ENCODE peak calls at places on chromosomes 13 and 19, in seven cellular contexts. Z, U, G, I, H, N and D are unnamed samples. For H3K36me3, the result is how much of the 10 kb centered on the place peaks cover.

GRCh38 chr13:72983085-72983768 is 75.6 kb upstream of the KLF5 start:
- DNase-seq in Z (no peak), U (no peak), G (peak), I (no peak), H (no peak), N (peak), D (no peak)

GRCh38 chr13:68927387-68928026 is 1180.1 kb upstream of the ATXN8OS start:
- DNase-seq in Z (peak), U (peak), G (no peak), I (no peak), H (no peak), N (no peak), D (no peak)

GRCh38 chr13:33838567-33839131 is 20.7 kb downstream of the RFC3 start:
- DNase-seq in Z (no peak), U (no peak), G (no peak), I (no peak), H (no peak), N (peak), D (no peak)

GRCh38 chr13:70634893-70635292 is 526.6 kb upstream of the KLHL1 start:
- DNase-seq in Z (no peak), U (no peak), G (no peak), I (no peak), H (no peak), N (no peak), D (no peak)

GRCh38 chr13:52850396-52851152 is 2.1 kb upstream of the PCDH8 start:
- DNase-seq in Z (peak), U (no peak), G (peak), I (peak), H (peak), N (peak), D (no peak)

GRCh38 chr19:10797541-10798256 is 38.3 kb downstream of the TMED1 start:
- DNase-seq in Z (no peak), U (no peak), G (no peak), I (peak), H (no peak), N (no peak), D (no peak)

GRCh38 chr13:33186851-33187250 is 98.7 kb downstream of the STARD13 start:
- DNase-seq in Z (no peak), U (peak), G (no peak), I (no peak), H (no peak), N (peak), D (no peak)

GRCh38 chr19:1313695-1314613 is 28.3 kb downstream of the EFNA2 start:
- DNase-seq in Z (no peak), U (no peak), G (no peak), I (no peak), H (no peak), N (no peak), D (no peak)

GRCh38 chr13:35891973-35892441 is 239.2 kb downstream of the DCLK1 start:
- DNase-seq in Z (no peak), U (peak), G (no peak), I (no peak), H (no peak), N (peak), D (no peak)

GRCh38 chr19:650121-650520 is 10.4 kb downstream of the FGF22 start:
- DNase-seq in Z (no peak), U (no peak), G (no peak), I (no peak), H (no peak), N (no peak), D (no peak)

GRCh38 chr19:58479303-58479702 is 3.2 kb downstream of the ZNF446 start:
- DNase-seq in Z (no peak), U (no peak), G (no peak), I (no peak), H (no peak), N (no peak), D (no peak)

GRCh38 chr19:58479736-58480480 is 3.8 kb downstream of the ZNF446 start:
- DNase-seq in Z (no peak), U (no peak), G (no peak), I (no peak), H (no peak), N (no peak), D (no peak)

GRCh38 chr19:58482372-58482771 is 6.2 kb downstream of the ZNF446 start:
- DNase-seq in Z (no peak), U (no peak), G (no peak), I (no peak), H (no peak), N (no peak), D (peak)

GRCh38 chr19:58480481-58480830 is 4.3 kb downstream of the ZNF446 start:
- DNase-seq in Z (no peak), U (no peak), G (no peak), I (no peak), H (no peak), N (no peak), D (no peak)

DNA sequence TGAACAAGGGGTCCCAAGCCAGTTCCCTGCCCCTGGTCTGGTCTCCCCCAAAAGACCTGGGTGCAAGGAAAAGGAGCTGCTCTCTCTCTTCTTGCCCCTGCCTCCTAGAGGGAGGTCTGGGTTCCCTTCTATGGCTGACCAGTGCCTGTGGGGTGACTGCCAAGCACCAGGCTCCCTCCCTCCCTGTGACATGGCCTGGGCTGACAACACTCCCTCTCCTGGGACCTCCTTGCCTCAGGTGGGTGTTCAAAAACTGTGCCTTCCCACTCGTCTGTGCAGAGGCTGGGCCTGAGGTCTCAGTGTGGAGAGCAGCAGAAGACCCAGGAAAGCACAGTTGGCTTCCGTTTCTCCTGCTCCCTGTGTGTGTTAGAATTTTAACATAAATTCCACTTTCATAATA is 4.7 kb downstream of the ZNF446 start:
- DNase-seq in Z (no peak), U (no peak), G (no peak), I (no peak), H (no peak), N (no peak), D (no peak)
- H3K36me3 ChIP-seq in Z (under half), U (under half), G (under half), I (under half), H (under half), N (under half), D (under half)

GRCh38 chr19:48452656-48453480 is 2.5 kb upstream of the KCNJ14 start:
- DNase-seq in Z (no peak), U (no peak), G (no peak), I (no peak), H (no peak), N (no peak), D (no peak)
- H3K36me3 ChIP-seq in Z (under half), U (under half), G (under half), I (half or more), H (under half), N (under half), D (half or more)

GRCh38 chr19:2434267-2434666 is 6.9 kb upstream of the TIMM13 start:
- DNase-seq in Z (no peak), U (no peak), G (no peak), I (no peak), H (no peak), N (no peak), D (no peak)

GRCh38 chr19:2434721-2435265 is 7.4 kb upstream of the TIMM13 start:
- DNase-seq in Z (no peak), U (no peak), G (no peak), I (no peak), H (no peak), N (no peak), D (no peak)

GRCh38 chr19:2436926-2437325 is 9.5 kb upstream of the TIMM13 start:
- DNase-seq in Z (no peak), U (no peak), G (no peak), I (no peak), H (no peak), N (no peak), D (no peak)

GRCh38 chr19:2438178-2438577 is 10.8 kb upstream of the TIMM13 start:
- DNase-seq in Z (no peak), U (no peak), G (no peak), I (no peak), H (no peak), N (no peak), D (no peak)

GRCh38 chr19:2436384-2436783 is 9.0 kb upstream of the TIMM13 start:
- DNase-seq in Z (no peak), U (no peak), G (no peak), I (no peak), H (no peak), N (no peak), D (no peak)
- H3K36me3 ChIP-seq in Z (under half), U (under half), G (under half), I (under half), H (under half), N (under half), D (half or more)

GRCh38 chr13:39365879-39366278 is 237.1 kb downstream of the LHFPL6 start:
- DNase-seq in Z (no peak), U (no peak), G (no peak), I (no peak), H (no peak), N (no peak), D (no peak)
- H3K36me3 ChIP-seq in Z (under half), U (under half), G (under half), I (under half), H (under half), N (under half), D (under half)

GRCh38 chr19:38377052-38377451 is 2.7 kb downstream of the PSMD8 start:
- DNase-seq in Z (no peak), U (no peak), G (no peak), I (no peak), H (no peak), N (no peak), D (no peak)
- H3K36me3 ChIP-seq in Z (under half), U (under half), G (under half), I (under half), H (under half), N (under half), D (half or more)

GRCh38 chr13:66665991-66666390 is 564.1 kb downstream of the PCDH9 start:
- DNase-seq in Z (no peak), U (no peak), G (no peak), I (no peak), H (peak), N (peak), D (no peak)
- H3K36me3 ChIP-seq in Z (under half), U (under half), G (under half), I (under half), H (under half), N (under half), D (under half)

GRCh38 chr13:100625447-100625846 is 36.9 kb upstream of the GGACT start:
- DNase-seq in Z (no peak), U (no peak), G (no peak), I (no peak), H (no peak), N (no peak), D (no peak)
- H3K36me3 ChIP-seq in Z (under half), U (under half), G (under half), I (under half), H (under half), N (under half), D (half or more)

DNA sequence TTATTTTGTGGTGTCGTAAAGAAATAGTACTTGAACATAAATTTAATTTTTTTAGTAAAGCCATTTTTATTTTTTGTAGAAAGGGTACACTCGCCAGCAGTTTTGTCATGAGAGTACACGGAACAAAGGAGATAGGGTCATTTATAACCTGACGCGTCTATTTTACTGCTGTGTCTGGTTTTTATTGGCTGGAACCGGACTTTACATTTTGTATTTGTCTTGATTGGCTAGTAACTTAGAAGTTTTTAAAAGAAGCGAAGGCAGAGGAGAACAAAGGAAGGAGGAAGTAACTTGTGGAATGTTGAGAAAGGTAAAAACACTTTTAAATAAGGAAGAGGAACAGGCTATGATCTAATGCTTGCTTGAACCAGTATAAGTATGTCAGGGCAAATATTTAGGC is 43.5 kb downstream of the TRPM4 start:
- DNase-seq in Z (no peak), U (no peak), G (no peak), I (no peak), H (no peak), N (no peak), D (no peak)
- H3K36me3 ChIP-seq in Z (under half), U (under half), G (under half), I (under half), H (under half), N (under half), D (under half)

GRCh38 chr19:57511484-57511883 is 11.7 kb downstream of the ZNF773 start:
- DNase-seq in Z (no peak), U (no peak), G (no peak), I (no peak), H (no peak), N (no peak), D (no peak)

GRCh38 chr19:57506163-57506562 is 6.4 kb downstream of the ZNF773 start:
- DNase-seq in Z (no peak), U (no peak), G (no peak), I (no peak), H (no peak), N (no peak), D (no peak)
- H3K36me3 ChIP-seq in Z (under half), U (under half), G (under half), I (under half), H (under half), N (half or more), D (half or more)